ENCODE peak calls at places on chromosomes 1 and 21, in seven cellular contexts. Y is iPS DF 19.7; X is stimulated activated CD4-positive, alpha-beta T cell treated with anti-CD3 and anti-CD28 coated beads, Interleukin-4, amount 100 ng/mL, for 1 hour; M is activated T-cell treated with anti-CD3 and anti-CD28 coated beads, Interleukin-2, amount 50 U/mL, for 72 hours; O is EL; A is Daoy; F is CD8-positive, alpha-beta memory T cell. W is an unnamed sample.

GRCh38 chr1:29655945-29656866 is 419.9 kb downstream of the PTPRU start:
- DNase-seq in Y (no peak), X (no peak), M (no peak), O (peak; percentile 17), A (peak; percentile 25), F (no peak), W (peak; percentile 31)

GRCh38 chr1:2847086-2847850 is 45.8 kb upstream of the TTC34 start:
- DNase-seq in Y (no peak), X (no peak), M (no peak), O (no peak), A (no peak), F (no peak), W (no peak)

GRCh38 chr1:172380441-172381244 is 39.8 kb upstream of the C1orf105 start:
- DNase-seq in Y (no peak), X (no peak), M (no peak), O (peak; percentile 10), A (no peak), F (peak; percentile 54), W (no peak)

GRCh38 chr1:92399076-92399475 is 87.6 kb downstream of the GFI1 start:
- DNase-seq in Y (no peak), X (no peak), M (no peak), O (no peak), A (no peak), F (no peak), W (no peak)

GRCh38 chr1:212291505-212292134 is 6.4 kb downstream of the PPP2R5A start:
- DNase-seq in Y (no peak), X (no peak), M (no peak), O (peak; percentile 58), A (peak; percentile 48), F (peak; percentile 49), W (no peak)

GRCh38 chr1:11331874-11332546 is 59.0 kb downstream of the UBIAD1 start:
- DNase-seq in Y (no peak), X (no peak), M (no peak), O (no peak), A (no peak), F (no peak), W (no peak)

GRCh38 chr1:180503274-180503862 is 991 bp upstream of the ACBD6 start:
- DNase-seq in Y (no peak), X (no peak), M (no peak), O (peak; percentile 34), A (peak; percentile 23), F (no peak), W (no peak)

GRCh38 chr21:46097826-46098286 is at the start of gene COL6A2:
- DNase-seq in Y (no peak), X (peak; percentile 67), M (peak; percentile 75), O (peak; percentile 64), A (peak; percentile 88), F (peak; percentile 51), W (peak; percentile 55)

GRCh38 chr1:172401907-172402306 is 18.6 kb upstream of the C1orf105 start:
- DNase-seq in Y (no peak), X (no peak), M (no peak), O (no peak), A (no peak), F (no peak), W (no peak)

GRCh38 chr21:45639206-45640000 is 4.1 kb upstream of the PCBP3 start:
- DNase-seq in Y (no peak), X (no peak), M (no peak), O (peak; percentile 29), A (peak; percentile 43), F (no peak), W (no peak)

GRCh38 chr1:192993426-192994085 is 65.6 kb downstream of the UCHL5 start:
- DNase-seq in Y (no peak), X (no peak), M (no peak), O (no peak), A (no peak), F (no peak), W (no peak)

GRCh38 chr1:162689745-162690671 is 57.7 kb downstream of the DDR2 start:
- DNase-seq in Y (no peak), X (no peak), M (no peak), O (peak; percentile 70), A (peak; percentile 64), F (no peak), W (no peak)

GRCh38 chr1:236465959-236466303 is 57.9 kb upstream of the LGALS8 start:
- DNase-seq in Y (no peak), X (no peak), M (no peak), O (no peak), A (no peak), F (peak; percentile 25), W (no peak)

GRCh38 chr1:94144836-94145235 is 23.9 kb upstream of the ABCA4 start:
- DNase-seq in Y (no peak), X (no peak), M (no peak), O (no peak), A (no peak), F (no peak), W (no peak)

GRCh38 chr21:36478207-36478701 is 1.7 kb downstream of the CLDN14 start:
- DNase-seq in Y (no peak), X (no peak), M (peak; percentile 46), O (peak; percentile 88), A (peak; percentile 92), F (no peak), W (no peak)

W was measured in neural crest cell.